ENCODE peak calls at places on chromosomes 2 and 18, in four cellular contexts. D is astrocyte of the spinal cord; V is transverse colon; U is CD4-positive, alpha-beta memory T cell. I is an unnamed sample.

GRCh38 chr2:177296047-177296446 is 31.5 kb upstream of the NFE2L2 start:
- DNase-seq in D (peak; percentile 59), V (no peak), U (peak; percentile 49), I (peak; percentile 31)

GRCh38 chr2:113203217-113203530 is 29.4 kb downstream of the PSD4 start:
- DNase-seq in D (no peak), V (no peak), U (no peak), I (peak; percentile 59)

GRCh38 chr2:189569295-189569925 is 11.2 kb downstream of the SLC40A1 start:
- DNase-seq in D (peak; percentile 48), V (no peak), U (no peak), I (peak; percentile 34)

GRCh38 chr2:213231966-213232365 is 52.3 kb upstream of the SPAG16 start:
- DNase-seq in D (no peak), V (no peak), U (no peak), I (no peak)

GRCh38 chr2:217279571-217279970 is 419.7 kb upstream of the TNP1 start:
- DNase-seq in D (peak; percentile 92), V (no peak), U (no peak), I (peak; percentile 96)

GRCh38 chr2:121707920-121708361 is 28.7 kb downstream of the NIFK start:
- DNase-seq in D (peak; percentile 17), V (peak; percentile 66), U (no peak), I (no peak)

GRCh38 chr2:46010925-46011490 is 286.2 kb upstream of the EPAS1 start:
- DNase-seq in D (peak; percentile 64), V (no peak), U (peak; percentile 33), I (peak; percentile 74)

GRCh38 chr2:99715956-99716355 is 226.1 kb upstream of the REV1 start:
- DNase-seq in D (no peak), V (no peak), U (no peak), I (no peak)

GRCh38 chr2:136126021-136126420 is 8.1 kb upstream of the CXCR4 start:
- DNase-seq in D (no peak), V (no peak), U (no peak), I (no peak)

GRCh38 chr18:46388295-46388694 is 268.7 kb downstream of the LOXHD1 start:
- DNase-seq in D (no peak), V (no peak), U (no peak), I (no peak)

GRCh38 chr18:2325308-2325849 is 245.9 kb downstream of the METTL4 start:
- DNase-seq in D (peak; percentile 22), V (no peak), U (no peak), I (peak; percentile 1)

GRCh38 chr2:220469201-220469600 is 841.8 kb downstream of the SLC4A3 start:
- DNase-seq in D (peak; percentile 59), V (no peak), U (no peak), I (peak; percentile 80)

GRCh38 chr2:7498927-7499489 is 581.8 kb downstream of the RNF144A start:
- DNase-seq in D (no peak), V (no peak), U (no peak), I (no peak)

GRCh38 chr2:127558911-127559310 is 23.4 kb downstream of the MYO7B start:
- DNase-seq in D (no peak), V (no peak), U (no peak), I (no peak)

GRCh38 chr18:55501594-55502345 is 86.2 kb downstream of the TCF4 start:
- DNase-seq in D (peak; percentile 50), V (no peak), U (no peak), I (peak; percentile 45)

GRCh38 chr2:215052404-215052803 is 86.0 kb downstream of the ABCA12 start:
- DNase-seq in D (no peak), V (no peak), U (no peak), I (no peak)

GRCh38 chr2:143839456-143839855 is 680.5 kb downstream of the ZEB2 start:
- DNase-seq in D (no peak), V (no peak), U (no peak), I (no peak)

GRCh38 chr2:55009277-55010055 is 40.8 kb downstream of the RTN4 start:
- DNase-seq in D (no peak), V (no peak), U (peak; percentile 46), I (no peak)

GRCh38 chr2:120267348-120267747 is 14.7 kb downstream of the RALB start:
- DNase-seq in D (no peak), V (no peak), U (no peak), I (no peak)

GRCh38 chr2:134193006-134193405 is 60.9 kb upstream of the MGAT5 start:
- DNase-seq in D (peak; percentile 54), V (no peak), U (no peak), I (peak; percentile 82)

GRCh38 chr2:75200140-75200985 is 1.0 kb upstream of the TACR1 start:
- DNase-seq in D (peak; percentile 41), V (peak; percentile 21), U (no peak), I (peak; percentile 39)

GRCh38 chr18:12593861-12594260 is 64.0 kb downstream of the SPIRE1 start:
- DNase-seq in D (peak; percentile 50), V (no peak), U (no peak), I (peak; percentile 69)

GRCh38 chr2:145724499-145724898 is 1204.6 kb upstream of the ZEB2 start:
- DNase-seq in D (peak; percentile 21), V (no peak), U (no peak), I (no peak)

GRCh38 chr2:13698847-13699246 is 933.7 kb upstream of the LRATD1 start:
- DNase-seq in D (no peak), V (no peak), U (no peak), I (no peak)

GRCh38 chr2:236818281-236819045 is 248.8 kb downstream of the ACKR3 start:
- DNase-seq in D (peak; percentile 24), V (no peak), U (no peak), I (no peak)

GRCh38 chr2:226882606-226883005 is 46.8 kb downstream of the RHBDD1 start:
- DNase-seq in D (no peak), V (no peak), U (no peak), I (peak; percentile 26)

GRCh38 chr2:71974846-71975245 is 172.8 kb downstream of the CYP26B1 start:
- DNase-seq in D (no peak), V (no peak), U (no peak), I (no peak)

GRCh38 chr2:38540580-38541290 is 62.0 kb downstream of the HNRNPLL start:
- DNase-seq in D (no peak), V (peak; percentile 55), U (no peak), I (no peak)

GRCh38 chr2:68714866-68715265 is 19.7 kb upstream of the ARHGAP25 start:
- DNase-seq in D (no peak), V (peak; percentile 69), U (no peak), I (no peak)

GRCh38 chr2:132593171-132593570 is 76.8 kb downstream of the LYPD1 start:
- DNase-seq in D (peak; percentile 29), V (no peak), U (no peak), I (peak; percentile 15)

GRCh38 chr2:159903404-159904126 is 105.6 kb upstream of the CD302 start:
- DNase-seq in D (peak; percentile 23), V (peak; percentile 61), U (peak; percentile 76), I (no peak)

GRCh38 chr18:25946540-25946939 is 143.9 kb downstream of the SS18 start:
- DNase-seq in D (no peak), V (no peak), U (no peak), I (no peak)

GRCh38 chr2:220394433-220394832 is 767.0 kb downstream of the SLC4A3 start:
- DNase-seq in D (peak; percentile 62), V (no peak), U (no peak), I (peak; percentile 58)

GRCh38 chr2:70371753-70372152 is 69.9 kb upstream of the FAM136A start:
- DNase-seq in D (peak; percentile 35), V (no peak), U (no peak), I (peak; percentile 69)

GRCh38 chr18:47560693-47561092 is 309.2 kb upstream of the SKOR2 start:
- DNase-seq in D (no peak), V (no peak), U (no peak), I (no peak)

GRCh38 chr18:8283901-8284585 is 325.2 kb upstream of the RAB12 start:
- DNase-seq in D (peak; percentile 75), V (no peak), U (no peak), I (peak; percentile 74)

GRCh38 chr2:38652431-38653273 is 13.3 kb upstream of the GALM start:
- DNase-seq in D (no peak), V (no peak), U (no peak), I (no peak)